ENCODE peak calls at places on chromosome 4, in four cellular contexts. X, Y, I and B are unnamed samples. For H3K36me3, the result is how much of the 10 kb centered on the place peaks cover.

GRCh38 chr4:1939664-1940509 is 68.7 kb downstream of the NSD2 start:
- DNase-seq in X (peak), Y (no peak), I (no peak), B (no peak)

GRCh38 chr4:3363411-3364141 is 70.8 kb downstream of the RGS12 start:
- DNase-seq in X (no peak), Y (no peak), I (no peak), B (no peak)

GRCh38 chr4:8329859-8330761 is 60.6 kb downstream of the HTRA3 start:
- DNase-seq in X (no peak), Y (peak), I (peak), B (no peak)

GRCh38 chr4:186698028-186698427 is 25.6 kb downstream of the FAT1 start:
- DNase-seq in X (no peak), Y (no peak), I (no peak), B (no peak)

GRCh38 chr4:183342541-183343533 is 20.6 kb upstream of the CLDN24 start:
- DNase-seq in X (no peak), Y (no peak), I (no peak), B (peak)

GRCh38 chr4:173661001-173661400 is 131.0 kb upstream of the HAND2 start:
- DNase-seq in X (no peak), Y (no peak), I (no peak), B (no peak)

GRCh38 chr4:125750827-125751466 is 436.2 kb downstream of the FAT4 start:
- DNase-seq in X (peak), Y (no peak), I (peak), B (no peak)

GRCh38 chr4:8337083-8337482 is 67.5 kb downstream of the HTRA3 start:
- DNase-seq in X (no peak), Y (no peak), I (no peak), B (no peak)

GRCh38 chr4:19177616-19178015 is 1074.1 kb upstream of the SLIT2 start:
- DNase-seq in X (peak), Y (no peak), I (no peak), B (no peak)

GRCh38 chr4:163273203-163273602 is 59.2 kb downstream of the NPY1R start:
- DNase-seq in X (no peak), Y (no peak), I (no peak), B (no peak)

GRCh38 chr4:144845411-144845810 is 199.5 kb downstream of the HHIP start:
- DNase-seq in X (no peak), Y (no peak), I (no peak), B (no peak)

GRCh38 chr4:150080335-150080734 is 2.1 kb downstream of the DCLK2 start:
- DNase-seq in X (peak), Y (no peak), I (no peak), B (no peak)

GRCh38 chr4:114998316-114998715 is 115.1 kb downstream of the NDST4 start:
- DNase-seq in X (no peak), Y (no peak), I (no peak), B (no peak)

GRCh38 chr4:61245321-61245720 is 45.2 kb downstream of the ADGRL3 start:
- DNase-seq in X (no peak), Y (no peak), I (no peak), B (no peak)

GRCh38 chr4:61770456-61770855 is 570.3 kb downstream of the ADGRL3 start:
- DNase-seq in X (no peak), Y (no peak), I (no peak), B (no peak)

GRCh38 chr4:1554876-1555265 is 129.2 kb downstream of the FAM53A start:
- DNase-seq in X (no peak), Y (no peak), I (no peak), B (no peak)

GRCh38 chr4:37453004-37453360 is 208.4 kb downstream of the NWD2 start:
- DNase-seq in X (peak), Y (no peak), I (peak), B (peak)

GRCh38 chr4:17597517-17597916 is 16.9 kb upstream of the MED28 start:
- DNase-seq in X (peak), Y (no peak), I (no peak), B (no peak)

GRCh38 chr4:15677507-15677988 is 4.1 kb upstream of the FAM200B start:
- DNase-seq in X (peak), Y (no peak), I (no peak), B (peak)

GRCh38 chr4:56705870-56706400 is 24.8 kb upstream of the HOPX start:
- DNase-seq in X (no peak), Y (no peak), I (no peak), B (no peak)

GRCh38 chr4:6957148-6957520 is 47.5 kb downstream of the TBC1D14 start:
- DNase-seq in X (peak), Y (no peak), I (no peak), B (no peak)

GRCh38 chr4:21790437-21791029 is 158.0 kb downstream of the KCNIP4 start:
- DNase-seq in X (peak), Y (no peak), I (no peak), B (no peak)

GRCh38 chr4:147287588-147287890 is 193.4 kb upstream of the EDNRA start:
- DNase-seq in X (no peak), Y (no peak), I (no peak), B (no peak)

GRCh38 chr4:137955615-137956014 is 286.5 kb downstream of the SLC7A11 start:
- DNase-seq in X (no peak), Y (no peak), I (no peak), B (no peak)

GRCh38 chr4:7148337-7148736 is 44.0 kb upstream of the SORCS2 start:
- DNase-seq in X (no peak), Y (no peak), I (no peak), B (no peak)

GRCh38 chr4:37770016-37770415 is 56.5 kb upstream of the PGM2 start:
- DNase-seq in X (peak), Y (no peak), I (no peak), B (no peak)

GRCh38 chr4:36206586-36206985 is 37.7 kb downstream of the ARAP2 start:
- DNase-seq in X (no peak), Y (no peak), I (no peak), B (no peak)

GRCh38 chr4:40056722-40057539 is at the start of gene N4BP2:
- DNase-seq in X (peak), Y (peak), I (peak), B (peak)
- TF ChIP-seq POLR2A in X (peak), Y (peak), I (peak), B (peak)

GRCh38 chr4:87007345-87008181 is 72.8 kb downstream of the AFF1 start:
- DNase-seq in X (peak), Y (peak), I (peak), B (peak)
- H3K36me3 ChIP-seq in X (under half), Y (under half), I (under half), B (under half)

GRCh38 chr4:112637552-112637866 is 566 bp downstream of the LARP7 start:
- DNase-seq in X (no peak), Y (no peak), I (no peak), B (no peak)

GRCh38 chr4:112633477-112634235 is 3.1 kb downstream of the ZGRF1 start:
- DNase-seq in X (peak), Y (no peak), I (no peak), B (no peak)

DNA sequence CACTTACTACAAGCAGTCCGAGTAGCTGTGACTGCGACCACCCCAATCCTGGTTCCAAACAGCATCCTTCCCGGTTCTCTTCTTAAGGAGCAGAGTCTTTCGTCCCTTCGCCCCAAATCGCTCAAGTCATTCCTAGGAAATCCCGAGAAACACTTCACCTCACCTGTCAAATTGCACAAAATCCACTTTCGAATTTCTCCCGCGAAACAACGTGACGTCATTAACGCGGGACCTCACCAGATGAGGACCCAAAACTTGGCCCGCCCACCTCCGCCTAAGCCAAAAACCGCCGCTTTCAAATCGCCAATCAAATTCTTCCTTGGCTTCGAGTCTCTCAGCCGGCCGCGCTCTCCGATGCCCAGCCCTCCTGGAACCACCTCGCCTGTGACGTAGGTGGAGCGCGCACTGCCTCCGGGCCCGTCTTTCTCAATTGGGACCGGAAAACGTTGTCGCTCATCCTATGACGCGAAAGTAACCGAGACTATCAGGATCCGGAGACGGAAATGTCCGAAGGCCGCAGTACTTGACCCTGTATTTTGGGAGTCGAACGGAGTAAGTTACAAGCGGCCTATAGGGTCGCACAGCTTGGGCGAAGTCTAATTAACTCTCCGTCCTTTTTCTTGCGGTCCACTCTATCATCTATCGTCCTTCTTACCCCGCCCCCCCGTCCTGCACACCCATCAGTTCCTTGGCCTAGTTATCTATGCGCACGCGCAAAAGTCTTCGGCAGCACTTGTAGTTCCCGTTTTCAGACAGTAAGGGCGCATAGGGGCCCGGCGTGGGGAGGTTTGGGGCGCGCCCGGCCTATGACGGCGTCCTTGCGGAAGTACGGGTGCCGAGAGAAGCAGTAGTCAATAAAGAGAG is at the start of the genes LARP7 and ZGRF1:
- DNase-seq in X (peak), Y (peak), I (peak), B (peak)
- TF ChIP-seq POLR2A in X (peak), Y (peak), I (peak), B (no peak)

GRCh38 chr4:39456946-39457763 is 1.6 kb downstream of the RPL9 start:
- DNase-seq in X (no peak), Y (no peak), I (no peak), B (no peak)
- H3K36me3 ChIP-seq in X (under half), Y (half or more), I (under half), B (half or more)

DNA sequence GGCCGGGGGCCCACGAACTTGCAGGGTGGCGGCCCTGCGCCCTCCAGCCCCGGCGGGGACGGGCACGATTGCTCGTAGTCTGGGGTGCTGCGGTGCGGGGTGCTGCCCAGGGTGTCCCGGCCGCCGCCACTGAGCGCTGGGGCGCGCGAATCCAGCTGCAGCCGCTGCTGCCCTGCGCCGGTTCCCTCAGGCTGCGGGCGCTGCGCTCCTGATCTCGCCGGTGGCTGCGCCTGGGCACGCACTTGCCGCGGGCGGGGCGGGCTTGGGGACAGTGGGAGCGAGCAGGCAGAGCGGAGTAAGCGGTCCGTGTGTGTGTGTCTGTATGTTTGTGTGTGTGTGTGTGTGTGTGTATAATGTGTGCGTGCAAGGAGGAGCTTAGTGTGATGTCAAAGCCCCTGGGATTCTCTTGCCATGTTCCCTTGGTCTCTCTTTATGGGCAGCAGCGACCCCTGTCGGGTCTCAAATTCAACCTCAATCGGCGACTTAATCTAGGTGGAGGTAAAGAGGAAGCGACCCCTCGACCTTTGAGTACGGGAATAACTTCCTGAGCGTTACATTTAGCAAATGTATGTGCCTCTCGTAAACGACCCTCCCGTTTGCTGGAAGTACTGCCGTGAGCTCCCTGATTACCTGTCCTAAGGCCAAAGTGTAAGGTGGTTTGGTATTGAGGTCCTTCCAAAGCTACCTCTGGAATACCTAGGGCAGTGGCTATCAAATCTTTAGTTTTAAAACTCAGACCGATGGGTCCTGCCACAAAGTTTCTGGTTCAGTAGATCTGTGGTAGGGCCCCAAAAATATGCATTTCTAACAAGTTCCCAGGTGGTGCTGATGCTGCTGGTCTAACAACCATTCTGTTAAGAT is at the start of gene RNF150:
- DNase-seq in X (peak), Y (peak), I (peak), B (peak)
- TF ChIP-seq POLR2A in X (no peak), Y (peak), I (peak), B (no peak)

GRCh38 chr4:108030332-108030731 is 40.6 kb downstream of the HADH start:
- DNase-seq in X (peak), Y (no peak), I (no peak), B (no peak)
- H3K36me3 ChIP-seq in X (under half), Y (half or more), I (under half), B (half or more)

GRCh38 chr4:24914460-24914859 is 1.6 kb upstream of the CCDC149 start:
- DNase-seq in X (no peak), Y (no peak), I (no peak), B (no peak)

GRCh38 chr4:24915121-24915922 is 2.5 kb upstream of the CCDC149 start:
- DNase-seq in X (no peak), Y (no peak), I (no peak), B (no peak)

GRCh38 chr4:24913099-24913445 is 230 bp upstream of the CCDC149 start:
- DNase-seq in X (no peak), Y (no peak), I (peak), B (no peak)

GRCh38 chr4:24910504-24910903 is 2.3 kb downstream of the CCDC149 start:
- DNase-seq in X (peak), Y (no peak), I (no peak), B (no peak)

GRCh38 chr4:24912252-24913098 is at the start of gene CCDC149:
- DNase-seq in X (peak), Y (peak), I (peak), B (peak)
- TF ChIP-seq POLR2A in X (peak), Y (peak), I (peak), B (peak)

DNA sequence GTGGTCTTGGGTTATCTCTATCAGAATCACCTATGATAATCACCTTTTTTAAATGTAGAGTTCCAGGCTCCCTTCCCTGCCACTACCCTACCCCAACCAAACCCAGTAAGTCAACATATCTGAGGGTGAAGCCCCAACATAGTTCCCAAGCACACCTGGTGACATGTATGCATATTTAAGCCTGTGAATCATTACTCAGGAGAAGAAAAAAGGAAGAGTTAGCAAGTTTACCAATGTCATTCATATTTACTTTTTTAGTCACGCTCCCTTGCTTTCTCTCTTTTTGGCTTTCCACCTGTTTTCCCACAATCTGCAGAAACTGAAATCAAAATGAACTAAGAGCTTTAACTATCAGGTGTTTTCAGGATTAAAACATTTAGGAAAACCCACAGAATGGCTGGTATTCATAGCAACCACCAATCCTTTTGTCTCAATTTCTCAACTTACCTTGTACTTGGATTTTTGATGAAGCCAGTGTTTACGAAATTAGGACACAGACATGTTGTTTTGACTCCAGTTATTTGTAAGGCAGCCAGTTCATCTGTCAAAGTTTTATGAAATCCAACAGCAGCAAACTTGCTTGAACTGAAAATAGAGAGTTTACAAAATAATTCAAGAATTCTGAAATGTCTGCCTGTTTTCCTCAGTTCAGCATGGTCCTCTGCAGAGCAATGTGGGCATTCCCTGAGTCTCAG is 34.0 kb downstream of the HSD17B11 start:
- DNase-seq in X (no peak), Y (no peak), I (no peak), B (no peak)
- H3K36me3 ChIP-seq in X (under half), Y (under half), I (under half), B (under half)